ENCODE peak calls at places on chromosome 11, in four cellular contexts. C is SK-N-SH, H is GM12878, M is H1. V is an unnamed sample.

GRCh38 chr11:72901374-72901773 is 87.2 kb downstream of the ATG16L2 start:
- DNase-seq in M (no peak), H (no peak), C (no peak), V (no peak)

GRCh38 chr11:104771782-104772181 is 126.5 kb downstream of the CASP12 start:
- DNase-seq in M (no peak), H (no peak), C (no peak), V (no peak)

GRCh38 chr11:441418-442274 is at the start of gene ANO9:
- DNase-seq in C (peak), M (peak), H (no peak), V (peak)

GRCh38 chr11:67302571-67303131 is 679 bp upstream of the SSH3 start:
- DNase-seq in C (no peak), M (peak), H (no peak), V (no peak)

GRCh38 chr11:115530752-115531151 is 26.5 kb upstream of the CADM1 start:
- DNase-seq in H (no peak), C (no peak), M (no peak), V (no peak)

GRCh38 chr11:71153005-71153395 is 99.4 kb downstream of the SHANK2 start:
- DNase-seq in C (no peak), H (no peak), M (no peak), V (peak)

GRCh38 chr11:13053255-13053917 is 44.3 kb downstream of the RASSF10 start:
- DNase-seq in C (no peak), H (no peak), M (no peak), V (no peak)

GRCh38 chr11:35593143-35593542 is 25.1 kb upstream of the FJX1 start:
- DNase-seq in H (no peak), M (no peak), C (no peak), V (no peak)

GRCh38 chr11:77073328-77074001 is 6.7 kb downstream of the CAPN5 start:
- DNase-seq in M (no peak), C (peak), H (no peak), V (peak)

GRCh38 chr11:82732734-82733443 is 775 bp downstream of the FAM181B start:
- DNase-seq in M (peak), C (peak), H (no peak), V (no peak)

GRCh38 chr11:35288817-35289541 is 130.4 kb downstream of the SLC1A2 start:
- DNase-seq in H (no peak), M (no peak), C (no peak), V (no peak)

GRCh38 chr11:9615031-9615451 is 41.6 kb downstream of the WEE1 start:
- DNase-seq in M (no peak), C (no peak), H (peak), V (no peak)

GRCh38 chr11:19747634-19748280 is 35.1 kb downstream of the NAV2 start:
- DNase-seq in C (no peak), H (no peak), M (no peak), V (no peak)

GRCh38 chr11:105673089-105673488 is 63.2 kb downstream of the GRIA4 start:
- DNase-seq in C (no peak), H (no peak), M (peak), V (peak)

GRCh38 chr11:122646549-122647340 is 8.8 kb upstream of the UBASH3B start:
- DNase-seq in C (no peak), M (no peak), H (no peak), V (no peak)

GRCh38 chr11:94958118-94958517 is 15.2 kb downstream of the CWC15 start:
- DNase-seq in H (no peak), M (no peak), C (no peak), V (no peak)

GRCh38 chr11:15941206-15941770 is 415.1 kb downstream of the SOX6 start:
- DNase-seq in M (peak), C (peak), H (no peak), V (no peak)

GRCh38 chr11:79461144-79461543 is 20.3 kb upstream of the TENM4 start:
- DNase-seq in H (no peak), M (no peak), C (peak), V (peak)

GRCh38 chr11:94325681-94326080 is 21.3 kb downstream of the IZUMO1R start:
- DNase-seq in H (peak), C (peak), M (peak), V (peak)

GRCh38 chr11:101254037-101254436 is 124.4 kb upstream of the PGR start:
- DNase-seq in C (no peak), H (no peak), M (no peak), V (no peak)

GRCh38 chr11:15038963-15039362 is 34.4 kb upstream of the CALCB start:
- DNase-seq in C (peak), M (no peak), H (no peak), V (no peak)

GRCh38 chr11:132205496-132205895 is 835.1 kb downstream of the NTM start:
- DNase-seq in M (no peak), C (no peak), H (no peak), V (no peak)

GRCh38 chr11:29324328-29324727 is 692.5 kb downstream of the KCNA4 start:
- DNase-seq in H (no peak), M (no peak), C (no peak), V (no peak)

GRCh38 chr11:88280673-88281316 is 56.7 kb downstream of the CTSC start:
- DNase-seq in H (no peak), C (no peak), M (no peak), V (no peak)

GRCh38 chr11:125624756-125625213 is at the start of gene CHEK1:
- DNase-seq in H (no peak), M (no peak), C (no peak), V (no peak)

GRCh38 chr11:40054631-40055030 is 1404.8 kb downstream of the LRRC4C start:
- DNase-seq in H (no peak), M (no peak), C (no peak), V (no peak)

GRCh38 chr11:62552931-62553838 is 6.6 kb upstream of the AHNAK start:
- DNase-seq in H (no peak), C (no peak), M (peak), V (no peak)

GRCh38 chr11:122882809-122883681 is 486 bp downstream of the JHY start:
- DNase-seq in C (peak), M (peak), H (no peak), V (peak)

GRCh38 chr11:105046898-105047579 is 1.9 kb upstream of the CARD16 start:
- DNase-seq in M (no peak), C (no peak), H (no peak), V (peak)

GRCh38 chr11:73268671-73269271 is 3.4 kb upstream of the P2RY6 start:
- DNase-seq in M (no peak), C (no peak), H (no peak), V (no peak)

GRCh38 chr11:130042093-130042591 is 27.6 kb upstream of the APLP2 start:
- DNase-seq in M (no peak), H (no peak), C (no peak), V (peak)

GRCh38 chr11:93573184-93573583 is 30.0 kb upstream of the SMCO4 start:
- DNase-seq in C (no peak), M (no peak), H (no peak), V (no peak)

GRCh38 chr11:111846640-111847039 is 24.7 kb downstream of the ALG9 start:
- DNase-seq in C (no peak), H (no peak), M (no peak), V (no peak)

GRCh38 chr11:102546923-102547471 is 16.4 kb upstream of the MMP7 start:
- DNase-seq in C (no peak), M (no peak), H (peak), V (no peak)

GRCh38 chr11:44989831-44990566 is 39.3 kb upstream of the TP53I11 start:
- DNase-seq in M (no peak), H (no peak), C (peak), V (no peak)

GRCh38 chr11:76778874-76779273 is 4.3 kb upstream of the TSKU start:
- DNase-seq in H (no peak), M (no peak), C (no peak), V (no peak)

GRCh38 chr11:73334244-73335203 is 26.4 kb downstream of the ARHGEF17 start:
- DNase-seq in C (peak), M (no peak), H (no peak), V (peak)

GRCh38 chr11:46912526-46913150 is 5.7 kb downstream of the LRP4 start:
- DNase-seq in M (peak), C (peak), H (no peak), V (no peak)

DNA sequence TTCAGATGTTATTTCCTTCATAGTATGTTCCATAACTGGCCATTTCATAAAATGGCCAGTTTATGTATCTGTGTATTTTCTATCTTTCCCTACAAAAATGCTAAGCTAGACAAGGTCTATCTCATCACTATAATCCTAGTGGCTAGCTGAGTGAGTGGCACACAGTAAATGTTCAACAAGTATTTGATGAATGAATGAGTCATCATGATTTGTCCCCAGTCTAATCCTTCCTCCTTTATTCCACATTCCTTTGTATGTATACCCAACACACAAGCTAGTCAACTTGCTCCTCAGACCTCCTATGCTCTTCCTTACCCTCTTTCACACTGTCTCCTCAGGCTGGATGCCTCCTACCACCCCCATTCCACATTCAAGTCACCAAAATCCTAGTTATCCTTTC is 12.5 kb downstream of the APLNR start:
- DNase-seq in M (no peak), C (no peak), H (no peak), V (no peak)
- TF ChIP-seq TCF12 in M (no peak), C (no peak), H (no peak), V (no peak)

GRCh38 chr11:117200813-117201515 is 1.8 kb downstream of the TAGLN start:
- DNase-seq in C (no peak), M (no peak), H (no peak), V (no peak)
- TF ChIP-seq TCF12 in C (no peak), M (no peak), H (no peak), V (no peak)

GRCh38 chr11:2128102-2128511 is 11.1 kb downstream of the IGF2 start:
- DNase-seq in C (no peak), H (no peak), M (no peak), V (no peak)
- TF ChIP-seq TCF12 in C (no peak), H (no peak), M (no peak), V (no peak)

GRCh38 chr11:92329137-92329536 is 104.5 kb downstream of the FAT3 start:
- DNase-seq in H (no peak), C (no peak), M (no peak), V (no peak)

GRCh38 chr11:92325416-92325815 is 100.8 kb downstream of the FAT3 start:
- DNase-seq in C (no peak), H (no peak), M (no peak), V (no peak)

GRCh38 chr11:92329644-92330043 is 105.0 kb downstream of the FAT3 start:
- DNase-seq in M (no peak), H (no peak), C (no peak), V (no peak)

GRCh38 chr11:92322225-92322624 is 97.6 kb downstream of the FAT3 start:
- DNase-seq in M (no peak), C (no peak), H (no peak), V (no peak)

GRCh38 chr11:92324890-92325289 is 100.3 kb downstream of the FAT3 start:
- DNase-seq in M (no peak), H (no peak), C (no peak), V (no peak)
- TF ChIP-seq TCF12 in M (no peak), H (no peak), C (no peak), V (no peak)

GRCh38 chr11:128970598-128971190 is 28.0 kb upstream of the TP53AIP1 start:
- DNase-seq in H (no peak), M (no peak), C (no peak), V (no peak)

GRCh38 chr11:128965485-128965884 is 22.8 kb upstream of the TP53AIP1 start:
- DNase-seq in C (no peak), M (no peak), H (peak), V (no peak)

GRCh38 chr11:128968916-128969315 is 26.2 kb upstream of the TP53AIP1 start:
- DNase-seq in C (no peak), M (no peak), H (no peak), V (no peak)

GRCh38 chr11:128964463-128964930 is 21.8 kb upstream of the TP53AIP1 start:
- DNase-seq in M (no peak), H (no peak), C (no peak), V (no peak)

DNA sequence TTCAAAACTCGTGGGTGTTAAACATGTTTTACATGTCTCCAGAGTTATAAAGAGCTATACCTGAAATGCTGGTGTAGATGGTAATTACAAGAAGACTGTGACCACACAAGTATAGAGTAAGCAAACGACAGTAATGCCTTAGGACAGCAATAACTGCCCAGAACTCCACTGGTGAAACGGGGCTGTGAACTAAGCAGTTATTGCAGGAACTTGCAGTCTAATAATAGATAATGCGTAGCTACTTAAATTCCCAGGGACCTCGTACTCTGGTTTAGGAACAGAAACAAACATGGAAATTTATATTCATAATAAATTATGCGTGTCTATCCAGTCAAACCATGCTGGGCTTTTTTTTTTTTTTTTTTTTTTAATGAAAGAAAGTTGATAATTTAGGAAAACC is 24.9 kb upstream of the TP53AIP1 start:
- DNase-seq in H (no peak), M (no peak), C (no peak), V (no peak)
- TF ChIP-seq TCF12 in H (no peak), M (no peak), C (no peak), V (no peak)

V was measured in HepG2.